ENCODE peak calls at places on chromosomes 12 and 14, in nine cellular contexts. S is CD4-positive, CD25-positive, alpha-beta regulatory T cell; G is KG1; R is MM.1S; A is activated naive CD8-positive, alpha-beta T cell treated with anti-CD3 and anti-CD28 coated beads for 36 hours; E is activated T-helper 1 cell treated with anti-CD3 and anti-CD28 coated beads, Interleukin-12 subunit alpha, Interleukin-12 subunit beta, Interleukin-2, Interleukin-4 antibody, amounts not matched to agents 30 ng/mL and 10 ng/mL and 1 ng/mL, durations not matched to agents 14 hours and 24 hours and 36 hours; Z is endothelial cell; J is naive thymus-derived CD8-positive, alpha-beta T cell; O is hypothalamus. U is an unnamed sample.

GRCh38 chr14:79246200-79246599 is 965.1 kb downstream of the DIO2 start:
- DNase-seq in E (no peak), J (no peak), S (no peak), A (no peak), Z (no peak), O (no peak), R (no peak), G (no peak), U (no peak)

GRCh38 chr12:59927041-59927440 is 331.2 kb downstream of the SLC16A7 start:
- DNase-seq in G (no peak), A (no peak), J (no peak), S (no peak), R (no peak), O (no peak), E (no peak), Z (no peak), U (no peak)

GRCh38 chr12:124030510-124030909 is 57.5 kb downstream of the ZNF664 start:
- DNase-seq in S (no peak), E (no peak), A (no peak), R (no peak), Z (no peak), J (no peak), O (no peak), G (no peak), U (peak; percentile 76)

GRCh38 chr12:27709932-27710591 is 570 bp upstream of the MRPS35 start:
- DNase-seq in E (no peak), Z (no peak), G (peak; percentile 80), S (no peak), R (peak; percentile 12), A (no peak), J (no peak), O (peak; percentile 57), U (peak; percentile 20)

GRCh38 chr12:86233126-86233525 is 23.1 kb downstream of the MGAT4C start:
- DNase-seq in Z (no peak), J (no peak), E (no peak), O (no peak), R (no peak), G (no peak), S (no peak), A (no peak), U (no peak)

GRCh38 chr12:31031951-31032335 is 41.7 kb upstream of the DDX11 start:
- DNase-seq in O (no peak), R (no peak), E (no peak), A (no peak), J (no peak), Z (no peak), S (no peak), G (no peak), U (no peak)

GRCh38 chr12:47868041-47868440 is 36.8 kb downstream of the VDR start:
- DNase-seq in S (no peak), E (no peak), G (no peak), A (no peak), R (no peak), J (no peak), O (no peak), Z (no peak), U (no peak)

GRCh38 chr14:21231020-21231652 is 38.1 kb downstream of the HNRNPC start:
- DNase-seq in E (no peak), G (no peak), J (no peak), A (no peak), S (no peak), O (no peak), Z (no peak), R (no peak), U (no peak)

GRCh38 chr12:88566430-88566829 is 13.8 kb downstream of the KITLG start:
- DNase-seq in E (no peak), S (no peak), A (no peak), G (no peak), Z (no peak), O (no peak), J (no peak), R (no peak), U (no peak)

GRCh38 chr12:93015970-93016751 is 87.1 kb upstream of the EEA1 start:
- DNase-seq in S (no peak), G (no peak), E (no peak), O (no peak), A (no peak), R (no peak), Z (no peak), J (no peak), U (no peak)

GRCh38 chr12:542290-543113 is 82.8 kb downstream of the B4GALNT3 start:
- DNase-seq in G (no peak), J (no peak), O (no peak), E (no peak), S (no peak), R (no peak), A (no peak), Z (peak; percentile 49), U (no peak)

GRCh38 chr14:21071225-21072041 is 1.3 kb downstream of the ARHGEF40 start:
- DNase-seq in A (peak; percentile 44), O (peak; percentile 68), R (peak; percentile 69), G (peak; percentile 68), S (no peak), E (no peak), J (peak; percentile 16), Z (peak; percentile 73), U (peak; percentile 87)

GRCh38 chr12:52838871-52839446 is 4.8 kb upstream of the KRT79 start:
- DNase-seq in O (no peak), J (no peak), G (no peak), R (no peak), E (no peak), Z (no peak), S (no peak), A (no peak), U (no peak)

GRCh38 chr12:109557200-109557599 is 16.1 kb downstream of the MMAB start:
- DNase-seq in S (no peak), Z (no peak), G (no peak), R (no peak), A (no peak), J (no peak), E (no peak), O (no peak), U (no peak)

GRCh38 chr12:125804660-125805059 is 739.4 kb downstream of the AACS start:
- DNase-seq in A (no peak), G (no peak), J (no peak), E (no peak), R (no peak), O (no peak), Z (no peak), S (no peak), U (no peak)